ENCODE peak calls at places on chromosomes 2 and 18, in six cellular contexts. P is sigmoid colon, Z is substantia nigra, S is stomach, H is suprapubic skin, L is hepatocyte. O is an unnamed sample.

GRCh38 chr2:217919781-217920351 is 82.9 kb downstream of the TNS1 start:
- DNase-seq in P (peak; percentile 95), Z (no peak), S (no peak), H (no peak), L (no peak), O (peak; percentile 88)

GRCh38 chr2:44170337-44170736 is 1.7 kb downstream of the PPM1B start:
- DNase-seq in P (no peak), Z (no peak), S (no peak), H (no peak), L (peak; percentile 25), O (no peak)

GRCh38 chr2:159211447-159212396 is 74.8 kb downstream of the WDSUB1 start:
- DNase-seq in P (no peak), Z (no peak), S (no peak), H (no peak), L (peak; percentile 30), O (peak; percentile 61)

GRCh38 chr18:60686142-60686541 is 313.6 kb upstream of the MC4R start:
- DNase-seq in P (no peak), Z (no peak), S (no peak), H (no peak), L (no peak), O (no peak)

GRCh38 chr2:77434880-77435279 is 87.3 kb downstream of the LRRTM4 start:
- DNase-seq in P (no peak), Z (no peak), S (no peak), H (no peak), L (no peak), O (no peak)

GRCh38 chr18:39842042-39842791 is 2112.8 kb upstream of the PIK3C3 start:
- DNase-seq in P (no peak), Z (no peak), S (no peak), H (no peak), L (no peak), O (no peak)

GRCh38 chr2:95347681-95348608 is 50.8 kb downstream of the KCNIP3 start:
- DNase-seq in P (peak; percentile 60), Z (no peak), S (peak; percentile 23), H (no peak), L (no peak), O (peak; percentile 74)

GRCh38 chr18:79832169-79832568 is 34.4 kb downstream of the KCNG2 start:
- DNase-seq in P (no peak), Z (no peak), S (no peak), H (no peak), L (no peak), O (no peak)

GRCh38 chr2:112784199-112785189 is at the start of gene IL1A:
- DNase-seq in P (no peak), Z (no peak), S (no peak), H (no peak), L (peak; percentile 71), O (no peak)

GRCh38 chr2:236773206-236773605 is 203.6 kb downstream of the ACKR3 start:
- DNase-seq in P (no peak), Z (no peak), S (no peak), H (peak; percentile 30), L (no peak), O (no peak)

GRCh38 chr2:128292599-128293425 is 25.9 kb downstream of the HS6ST1 start:
- DNase-seq in P (no peak), Z (peak; percentile 68), S (no peak), H (no peak), L (no peak), O (no peak)

GRCh38 chr2:112012556-112012955 is 42.5 kb upstream of the TMEM87B start:
- DNase-seq in P (no peak), Z (no peak), S (no peak), H (no peak), L (no peak), O (no peak)

GRCh38 chr2:180776924-180777323 is 203.5 kb upstream of the UBE2E3 start:
- DNase-seq in P (no peak), Z (no peak), S (no peak), H (no peak), L (no peak), O (no peak)

GRCh38 chr2:233297076-233297475 is 10.5 kb upstream of the SAG start:
- DNase-seq in P (no peak), Z (no peak), S (no peak), H (no peak), L (no peak), O (no peak)

GRCh38 chr2:120632796-120633646 is 102.6 kb upstream of the GLI2 start:
- DNase-seq in P (no peak), Z (no peak), S (no peak), H (no peak), L (no peak), O (peak; percentile 47)

GRCh38 chr2:168550670-168551069 is 94.6 kb downstream of the CERS6 start:
- DNase-seq in P (no peak), Z (no peak), S (no peak), H (no peak), L (no peak), O (no peak)

GRCh38 chr2:235433860-235434259 is 60.0 kb upstream of the AGAP1 start:
- DNase-seq in P (no peak), Z (no peak), S (peak; percentile 57), H (peak; percentile 74), L (no peak), O (no peak)

GRCh38 chr2:23492941-23493340 is 108.0 kb downstream of the KLHL29 start:
- DNase-seq in P (no peak), Z (no peak), S (no peak), H (no peak), L (no peak), O (no peak)

GRCh38 chr2:199273043-199273647 is 184.6 kb downstream of the SATB2 start:
- DNase-seq in P (no peak), Z (no peak), S (no peak), H (no peak), L (no peak), O (no peak)

GRCh38 chr2:226354434-226354833 is 445.2 kb downstream of the IRS1 start:
- DNase-seq in P (no peak), Z (no peak), S (no peak), H (no peak), L (peak; percentile 9), O (no peak)

GRCh38 chr2:232854082-232854481 is 16.0 kb upstream of the SNORC start:
- DNase-seq in P (no peak), Z (no peak), S (no peak), H (no peak), L (peak; percentile 42), O (no peak)

GRCh38 chr18:48983793-48984437 is 33.1 kb upstream of the SMAD7 start:
- DNase-seq in P (no peak), Z (no peak), S (peak; percentile 58), H (no peak), L (no peak), O (no peak)

GRCh38 chr18:36769611-36770314 is 59.0 kb downstream of the TPGS2 start:
- DNase-seq in P (no peak), Z (no peak), S (no peak), H (no peak), L (no peak), O (no peak)

GRCh38 chr2:73415906-73416305 is 30.3 kb downstream of the ALMS1 start:
- DNase-seq in P (no peak), Z (no peak), S (no peak), H (no peak), L (no peak), O (no peak)

GRCh38 chr2:241312082-241312481 is 3.4 kb downstream of the HDLBP start:
- DNase-seq in P (no peak), Z (no peak), S (no peak), H (no peak), L (no peak), O (no peak)

GRCh38 chr2:201781583-201782051 is 884 bp upstream of the ALS2 start:
- DNase-seq in P (peak; percentile 69), Z (no peak), S (no peak), H (no peak), L (no peak), O (no peak)

GRCh38 chr2:33782395-33783239 is 183.5 kb upstream of the FAM98A start:
- DNase-seq in P (no peak), Z (no peak), S (no peak), H (no peak), L (no peak), O (no peak)

GRCh38 chr2:95060446-95061118 is 35.1 kb downstream of the MAL start:
- DNase-seq in P (peak; percentile 34), Z (no peak), S (no peak), H (peak; percentile 27), L (no peak), O (peak; percentile 53)

GRCh38 chr2:68317971-68318685 is 1.6 kb downstream of the CNRIP1 start:
- DNase-seq in P (no peak), Z (no peak), S (no peak), H (no peak), L (no peak), O (no peak)

GRCh38 chr2:227877359-227878309 is 6.2 kb downstream of the DAW1 start:
- DNase-seq in P (no peak), Z (no peak), S (no peak), H (no peak), L (no peak), O (no peak)

GRCh38 chr2:59184281-59185020 is 943.3 kb upstream of the FANCL start:
- DNase-seq in P (no peak), Z (no peak), S (no peak), H (no peak), L (peak; percentile 31), O (no peak)

GRCh38 chr2:64932327-64933216 is 56.6 kb upstream of the SLC1A4 start:
- DNase-seq in P (peak; percentile 18), Z (no peak), S (no peak), H (no peak), L (no peak), O (no peak)

DNA sequence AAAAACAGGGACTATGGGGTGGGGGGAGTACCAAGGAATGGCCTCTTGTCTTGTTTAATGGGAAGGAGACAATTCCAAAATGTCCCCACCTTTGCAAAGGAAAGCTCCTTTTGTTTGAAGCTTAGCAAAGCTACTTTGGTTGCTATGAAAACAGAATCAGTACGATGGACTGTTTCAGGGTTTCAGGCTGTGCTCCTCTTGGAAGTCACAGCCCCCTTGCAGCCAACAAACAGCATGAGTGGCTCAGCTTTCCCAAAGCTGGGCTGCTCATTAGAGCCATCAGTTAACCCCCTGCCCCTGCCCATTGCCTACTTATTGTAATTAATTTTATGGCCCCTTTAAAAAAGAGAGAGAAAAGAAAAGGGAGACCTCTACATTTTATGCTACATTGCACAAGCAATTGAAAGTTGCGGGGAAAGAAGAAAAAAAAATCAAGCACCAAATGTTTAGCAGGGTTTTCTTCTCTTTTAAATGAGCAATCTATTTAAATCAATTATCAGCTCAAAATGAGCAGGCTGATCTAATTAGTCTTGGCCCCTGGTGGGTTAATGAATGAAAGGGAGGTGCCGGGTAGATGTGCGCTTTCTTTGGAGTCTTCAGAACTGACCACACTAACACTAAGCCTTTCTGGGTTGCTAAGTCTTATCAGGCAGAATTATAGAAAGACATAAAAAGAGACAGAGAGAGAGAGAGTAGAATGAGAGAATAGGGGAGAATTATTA is 284.8 kb downstream of the INSIG2 start:
- DNase-seq in P (no peak), Z (no peak), S (no peak), H (no peak), L (no peak), O (no peak)
- H3K27ac ChIP-seq in P (no peak overlapping the region), Z (no peak overlapping the region), S (no peak overlapping the region), H (no peak overlapping the region), L (no peak overlapping the region), O (no peak overlapping the region)

GRCh38 chr2:46847726-46848421 is 67.7 kb downstream of the MCFD2 start:
- DNase-seq in P (peak; percentile 67), Z (no peak), S (no peak), H (no peak), L (peak; percentile 41), O (no peak)
- H3K27ac ChIP-seq in P (peak overlapping the region; percentile 90), Z (peak overlapping the region; percentile 18), S (peak overlapping the region; percentile 84), H (peak overlapping the region; percentile 91), L (peak overlapping the region; percentile 98), O (peak overlapping the region; percentile 96)

GRCh38 chr18:23239885-23240608 is 104.8 kb downstream of the CABLES1 start:
- DNase-seq in P (no peak), Z (no peak), S (no peak), H (no peak), L (no peak), O (no peak)
- H3K27ac ChIP-seq in P (no peak overlapping the region), Z (no peak overlapping the region), S (no peak overlapping the region), H (no peak overlapping the region), L (no peak overlapping the region), O (no peak overlapping the region)

GRCh38 chr2:171319164-171319810 is 114.5 kb downstream of the METTL8 start:
- DNase-seq in P (no peak), Z (no peak), S (no peak), H (no peak), L (no peak), O (no peak)
- H3K27ac ChIP-seq in P (peak overlapping the region; percentile 8), Z (peak overlapping the region; percentile 53), S (peak overlapping the region; percentile 54), H (no peak overlapping the region), L (no peak overlapping the region), O (no peak overlapping the region)